ENCODE peak calls at places on chromosomes 1 and 21, in nine cellular contexts. One of them, this sample, is unnamed.

GRCh38 chr1:89643577-89643976 is 10.7 kb downstream of the LRRC8C start:
- DNase-seq in prostate gland: no peak
- DNase-seq in lower leg skin: no peak
- DNase-seq in HFF-Myc: no peak
- DNase-seq in neural progenitor cell: no peak
- DNase-seq in tibial artery: no peak
- DNase-seq in IMR-90: no peak
- DNase-seq in AG09309: no peak
- DNase-seq in CD8-positive, alpha-beta T cell: no peak
- DNase-seq in this sample: no peak

GRCh38 chr1:221693087-221693486 is 48.8 kb downstream of the DUSP10 start:
- DNase-seq in neural progenitor cell: no peak
- DNase-seq in AG09309: no peak
- DNase-seq in HFF-Myc: no peak
- DNase-seq in prostate gland: no peak
- DNase-seq in tibial artery: no peak
- DNase-seq in lower leg skin: no peak
- DNase-seq in IMR-90: no peak
- DNase-seq in CD8-positive, alpha-beta T cell: no peak
- DNase-seq in this sample: no peak

GRCh38 chr1:29453502-29454240 is 217.3 kb downstream of the PTPRU start:
- DNase-seq in AG09309: peak; percentile 5
- DNase-seq in IMR-90: peak; percentile 53
- DNase-seq in HFF-Myc: peak; percentile 29
- DNase-seq in tibial artery: no peak
- DNase-seq in CD8-positive, alpha-beta T cell: no peak
- DNase-seq in prostate gland: no peak
- DNase-seq in lower leg skin: no peak
- DNase-seq in neural progenitor cell: peak; percentile 83
- DNase-seq in this sample: peak; percentile 12

GRCh38 chr1:164753521-164754077 is 194.6 kb downstream of the PBX1 start:
- DNase-seq in neural progenitor cell: no peak
- DNase-seq in lower leg skin: no peak
- DNase-seq in tibial artery: no peak
- DNase-seq in CD8-positive, alpha-beta T cell: no peak
- DNase-seq in prostate gland: no peak
- DNase-seq in IMR-90: no peak
- DNase-seq in AG09309: no peak
- DNase-seq in HFF-Myc: no peak
- DNase-seq in this sample: no peak

GRCh38 chr1:113653741-113654140 is 105.5 kb downstream of the PHTF1 start:
- DNase-seq in CD8-positive, alpha-beta T cell: no peak
- DNase-seq in lower leg skin: no peak
- DNase-seq in HFF-Myc: no peak
- DNase-seq in prostate gland: no peak
- DNase-seq in IMR-90: no peak
- DNase-seq in AG09309: no peak
- DNase-seq in neural progenitor cell: no peak
- DNase-seq in tibial artery: no peak
- DNase-seq in this sample: no peak

GRCh38 chr21:28089599-28090421 is 902.9 kb downstream of the LTN1 start:
- DNase-seq in prostate gland: no peak
- DNase-seq in neural progenitor cell: peak; percentile 3
- DNase-seq in lower leg skin: no peak
- DNase-seq in CD8-positive, alpha-beta T cell: no peak
- DNase-seq in tibial artery: no peak
- DNase-seq in IMR-90: no peak
- DNase-seq in AG09309: no peak
- DNase-seq in HFF-Myc: no peak
- DNase-seq in this sample: no peak

GRCh38 chr1:210755991-210756669 is 377.8 kb downstream of the KCNH1 start:
- DNase-seq in neural progenitor cell: no peak
- DNase-seq in IMR-90: no peak
- DNase-seq in AG09309: no peak
- DNase-seq in prostate gland: no peak
- DNase-seq in HFF-Myc: no peak
- DNase-seq in tibial artery: no peak
- DNase-seq in lower leg skin: no peak
- DNase-seq in CD8-positive, alpha-beta T cell: no peak
- DNase-seq in this sample: no peak

GRCh38 chr1:21761052-21761451 is 21.9 kb downstream of the USP48 start:
- DNase-seq in prostate gland: no peak
- DNase-seq in lower leg skin: no peak
- DNase-seq in tibial artery: no peak
- DNase-seq in CD8-positive, alpha-beta T cell: no peak
- DNase-seq in AG09309: no peak
- DNase-seq in neural progenitor cell: no peak
- DNase-seq in IMR-90: no peak
- DNase-seq in HFF-Myc: no peak
- DNase-seq in this sample: no peak

GRCh38 chr1:179809506-179810366 is 66.6 kb downstream of the FAM163A start:
- DNase-seq in prostate gland: peak; percentile 48
- DNase-seq in neural progenitor cell: peak; percentile 87
- DNase-seq in IMR-90: peak; percentile 78
- DNase-seq in lower leg skin: peak; percentile 27
- DNase-seq in CD8-positive, alpha-beta T cell: peak; percentile 37
- DNase-seq in HFF-Myc: peak; percentile 59
- DNase-seq in AG09309: no peak
- DNase-seq in tibial artery: no peak
- DNase-seq in this sample: peak; percentile 70

GRCh38 chr21:27831821-27832569 is 865.1 kb upstream of the ADAMTS5 start:
- DNase-seq in lower leg skin: no peak
- DNase-seq in neural progenitor cell: no peak
- DNase-seq in IMR-90: peak; percentile 57
- DNase-seq in CD8-positive, alpha-beta T cell: no peak
- DNase-seq in HFF-Myc: no peak
- DNase-seq in AG09309: no peak
- DNase-seq in tibial artery: no peak
- DNase-seq in prostate gland: no peak
- DNase-seq in this sample: peak; percentile 23

GRCh38 chr1:53431244-53431643 is 28.0 kb upstream of the DMRTB1 start:
- DNase-seq in HFF-Myc: no peak
- DNase-seq in prostate gland: no peak
- DNase-seq in tibial artery: no peak
- DNase-seq in CD8-positive, alpha-beta T cell: no peak
- DNase-seq in lower leg skin: no peak
- DNase-seq in neural progenitor cell: no peak
- DNase-seq in IMR-90: no peak
- DNase-seq in AG09309: no peak
- DNase-seq in this sample: no peak

GRCh38 chr1:27413004-27413403 is 20.6 kb downstream of the GPR3 start:
- DNase-seq in IMR-90: no peak
- DNase-seq in tibial artery: no peak
- DNase-seq in AG09309: no peak
- DNase-seq in neural progenitor cell: no peak
- DNase-seq in prostate gland: peak; percentile 46
- DNase-seq in HFF-Myc: no peak
- DNase-seq in CD8-positive, alpha-beta T cell: no peak
- DNase-seq in lower leg skin: no peak
- DNase-seq in this sample: no peak

DNA sequence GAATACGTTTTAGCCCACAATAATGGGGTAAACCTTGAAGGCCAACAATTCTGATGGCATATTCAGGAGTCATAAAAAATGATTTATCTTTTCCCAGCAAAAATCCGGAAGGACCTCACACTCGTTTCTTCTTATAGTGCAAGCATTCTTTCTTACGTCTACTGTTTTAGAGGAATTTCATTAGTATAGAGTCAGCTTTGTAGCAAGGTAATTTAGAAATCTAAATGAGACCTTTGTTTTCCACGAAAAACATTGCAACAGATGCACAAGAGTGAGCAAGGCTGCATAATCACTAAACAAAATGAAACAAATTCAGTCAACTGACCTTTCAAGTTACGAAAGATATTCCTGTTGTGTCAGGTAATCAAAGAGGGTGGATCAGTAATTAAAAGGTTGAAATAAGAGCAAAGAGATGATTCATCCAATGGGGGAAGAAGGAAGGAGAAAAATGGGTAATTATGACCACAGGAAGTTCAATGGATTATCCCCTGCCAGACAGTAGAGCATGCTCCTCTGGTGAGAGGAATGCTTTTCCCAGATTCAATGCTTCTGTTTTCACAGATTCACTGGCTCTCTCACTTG is 558 bp upstream of the CSDE1 start:
- DNase-seq in IMR-90: no peak
- DNase-seq in AG09309: no peak
- DNase-seq in tibial artery: no peak
- DNase-seq in neural progenitor cell: no peak
- DNase-seq in HFF-Myc: peak; percentile 6
- DNase-seq in lower leg skin: no peak
- DNase-seq in CD8-positive, alpha-beta T cell: no peak
- DNase-seq in prostate gland: no peak
- DNase-seq in this sample: peak; percentile 8
- TF ChIP-seq CTCF in IMR-90: no peak
- TF ChIP-seq CTCF in AG09309: no peak
- TF ChIP-seq CTCF in tibial artery: peak; percentile 29
- TF ChIP-seq CTCF in neural progenitor cell: no peak
- TF ChIP-seq CTCF in HFF-Myc: no peak
- TF ChIP-seq CTCF in lower leg skin: no peak
- TF ChIP-seq CTCF in CD8-positive, alpha-beta T cell: no peak
- TF ChIP-seq CTCF in prostate gland: no peak
- TF ChIP-seq CTCF in this sample: no peak

DNA sequence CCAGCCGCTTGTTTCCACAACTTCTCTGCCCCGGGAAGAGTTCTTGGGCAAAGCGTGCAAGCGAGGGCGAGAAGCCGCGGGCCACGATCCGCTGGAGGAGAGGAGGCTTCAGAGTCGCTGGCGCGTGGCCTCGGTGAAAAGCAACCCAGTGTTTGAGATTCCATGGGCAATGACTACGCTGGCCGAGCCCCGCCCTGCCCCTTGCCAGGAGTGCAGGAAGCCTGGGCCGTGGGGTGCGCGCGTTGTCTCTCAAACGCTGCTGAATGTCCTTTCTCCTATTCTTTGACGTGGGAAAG is 27.5 kb downstream of the TRIM11 start:
- DNase-seq in CD8-positive, alpha-beta T cell: no peak
- DNase-seq in prostate gland: no peak
- DNase-seq in HFF-Myc: no peak
- DNase-seq in AG09309: no peak
- DNase-seq in lower leg skin: no peak
- DNase-seq in IMR-90: no peak
- DNase-seq in tibial artery: no peak
- DNase-seq in neural progenitor cell: peak; percentile 60
- DNase-seq in this sample: peak; percentile 13
- H3K4me3 ChIP-seq in CD8-positive, alpha-beta T cell: peak overlapping the region; percentile 48
- H3K4me3 ChIP-seq in prostate gland: peak overlapping the region; percentile 40
- H3K4me3 ChIP-seq in HFF-Myc: peak overlapping the region; percentile 49
- H3K4me3 ChIP-seq in AG09309: peak overlapping the region; percentile 41
- H3K4me3 ChIP-seq in lower leg skin: peak overlapping the region; percentile 58
- H3K4me3 ChIP-seq in IMR-90: peak overlapping the region; percentile 35
- H3K4me3 ChIP-seq in tibial artery: peak overlapping the region; percentile 54
- H3K4me3 ChIP-seq in neural progenitor cell: peak overlapping the region; percentile 62
- H3K4me3 ChIP-seq in this sample: peak overlapping the region; percentile 34

DNA sequence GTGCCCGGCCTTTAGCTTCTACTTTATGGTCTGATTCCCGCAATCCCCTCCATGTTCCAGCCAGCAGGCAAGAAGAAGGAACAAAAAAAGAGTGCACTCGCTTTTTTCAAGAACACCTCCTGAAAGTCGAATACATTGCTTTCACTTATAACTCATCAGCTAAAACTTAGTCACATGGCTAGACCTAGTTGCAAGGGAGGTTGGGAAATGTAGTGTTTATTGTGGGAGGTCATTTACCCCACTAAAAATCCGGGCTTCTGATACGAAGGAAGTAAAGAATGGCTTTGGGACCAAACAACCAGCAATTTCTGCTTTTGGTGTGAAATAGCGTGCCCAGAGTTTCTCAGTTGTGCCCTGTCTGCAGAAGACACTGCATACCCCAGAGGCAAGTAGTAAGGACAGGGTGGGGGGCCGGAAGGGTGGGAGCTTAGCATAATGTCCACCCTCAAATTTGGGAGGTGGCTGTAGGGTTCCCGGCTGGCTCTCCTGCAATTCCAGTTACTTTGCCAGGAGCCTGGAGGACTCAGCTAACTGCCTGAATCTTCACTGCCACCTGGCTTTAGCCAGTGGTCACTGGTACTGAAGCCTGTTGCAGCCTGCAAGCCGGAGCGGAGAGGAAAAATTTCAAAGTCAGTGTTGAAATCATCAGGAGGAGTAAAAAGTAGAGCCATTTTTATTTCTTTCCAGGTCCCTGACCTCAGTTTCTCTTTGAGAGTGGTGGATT is 57.7 kb upstream of the F3 start:
- DNase-seq in prostate gland: peak; percentile 29
- DNase-seq in AG09309: no peak
- DNase-seq in tibial artery: peak; percentile 36
- DNase-seq in lower leg skin: no peak
- DNase-seq in HFF-Myc: no peak
- DNase-seq in neural progenitor cell: peak; percentile 70
- DNase-seq in CD8-positive, alpha-beta T cell: no peak
- DNase-seq in IMR-90: peak; percentile 51
- DNase-seq in this sample: no peak
- TF ChIP-seq CTCF in prostate gland: peak; percentile 47
- TF ChIP-seq CTCF in AG09309: peak; percentile 58
- TF ChIP-seq CTCF in tibial artery: peak; percentile 33
- TF ChIP-seq CTCF in lower leg skin: no peak
- TF ChIP-seq CTCF in HFF-Myc: peak; percentile 45
- TF ChIP-seq CTCF in neural progenitor cell: peak; percentile 53
- TF ChIP-seq CTCF in CD8-positive, alpha-beta T cell: no peak
- TF ChIP-seq CTCF in IMR-90: peak; percentile 54
- TF ChIP-seq CTCF in this sample: peak; percentile 65

GRCh38 chr1:228275154-228275434 is 67.2 kb downstream of the OBSCN start:
- DNase-seq in tibial artery: no peak
- DNase-seq in neural progenitor cell: no peak
- DNase-seq in lower leg skin: no peak
- DNase-seq in IMR-90: no peak
- DNase-seq in HFF-Myc: no peak
- DNase-seq in CD8-positive, alpha-beta T cell: no peak
- DNase-seq in prostate gland: no peak
- DNase-seq in AG09309: no peak
- DNase-seq in this sample: no peak
- H3K4me3 ChIP-seq in tibial artery: peak overlapping the region; percentile 56
- H3K4me3 ChIP-seq in neural progenitor cell: peak overlapping the region; percentile 47
- H3K4me3 ChIP-seq in lower leg skin: peak overlapping the region; percentile 63
- H3K4me3 ChIP-seq in IMR-90: peak overlapping the region; percentile 78
- H3K4me3 ChIP-seq in HFF-Myc: peak overlapping the region; percentile 55
- H3K4me3 ChIP-seq in CD8-positive, alpha-beta T cell: peak overlapping the region; percentile 81
- H3K4me3 ChIP-seq in prostate gland: peak overlapping the region; percentile 40
- H3K4me3 ChIP-seq in AG09309: peak overlapping the region; percentile 67
- H3K4me3 ChIP-seq in this sample: peak overlapping the region; percentile 47

DNA sequence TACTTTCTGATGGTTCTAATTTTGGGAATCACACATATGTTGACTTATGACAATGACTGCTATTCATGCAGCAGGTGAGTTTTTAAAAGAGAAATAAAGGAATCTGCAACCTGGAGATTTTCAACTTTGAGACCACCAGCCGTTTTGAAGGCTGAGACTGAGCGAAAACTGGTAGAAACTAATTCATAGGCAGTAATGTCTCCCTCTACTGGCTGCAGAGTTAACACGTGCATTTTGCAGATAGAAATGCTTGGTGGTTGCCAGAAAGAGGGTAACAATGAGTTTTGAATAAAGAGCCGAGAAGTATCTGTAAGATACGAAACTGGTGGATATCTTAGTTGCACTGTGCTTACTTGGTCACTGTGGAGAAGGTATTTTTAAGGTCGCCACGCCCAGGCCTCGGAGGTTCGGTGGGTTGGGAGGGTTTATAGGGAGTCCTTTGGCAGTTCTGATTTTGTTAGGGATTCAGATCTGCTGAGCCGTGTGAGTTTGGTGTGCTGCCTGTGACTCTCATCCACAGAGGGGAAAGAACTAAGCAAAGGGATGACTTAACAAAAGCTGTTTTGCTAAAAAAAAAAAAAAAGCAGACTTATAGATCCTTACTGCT is 83.0 kb downstream of the RYR2 start:
- DNase-seq in AG09309: no peak
- DNase-seq in prostate gland: no peak
- DNase-seq in CD8-positive, alpha-beta T cell: no peak
- DNase-seq in HFF-Myc: no peak
- DNase-seq in lower leg skin: no peak
- DNase-seq in tibial artery: no peak
- DNase-seq in neural progenitor cell: peak; percentile 32
- DNase-seq in IMR-90: no peak
- DNase-seq in this sample: no peak
- TF ChIP-seq CTCF in AG09309: no peak
- TF ChIP-seq CTCF in prostate gland: no peak
- TF ChIP-seq CTCF in CD8-positive, alpha-beta T cell: no peak
- TF ChIP-seq CTCF in HFF-Myc: no peak
- TF ChIP-seq CTCF in lower leg skin: no peak
- TF ChIP-seq CTCF in tibial artery: peak; percentile 36
- TF ChIP-seq CTCF in neural progenitor cell: peak; percentile 60
- TF ChIP-seq CTCF in IMR-90: no peak
- TF ChIP-seq CTCF in this sample: no peak